ENCODE peak calls at places on chromosomes 6 and 20, in ten cellular contexts. One of them, this sample, is unnamed. For H3K9me3, the result is how much of the 10 kb centered on the place peaks cover.

GRCh38 chr6:137856138-137856898 is 10.7 kb upstream of the TNFAIP3 start:
- DNase-seq in IMR-90: no peak
- DNase-seq in adipocyte: no peak
- DNase-seq in heart left ventricle: no peak
- DNase-seq in Peyer's patch: no peak
- DNase-seq in astrocyte: no peak
- DNase-seq in left lung: no peak
- DNase-seq in ascending aorta: no peak
- DNase-seq in ovary: no peak
- DNase-seq in upper lobe of right lung: no peak
- DNase-seq in this sample: no peak

GRCh38 chr6:13375360-13375878 is 47.1 kb upstream of the TBC1D7 start:
- DNase-seq in IMR-90: no peak
- DNase-seq in adipocyte: no peak
- DNase-seq in heart left ventricle: no peak
- DNase-seq in Peyer's patch: no peak
- DNase-seq in astrocyte: no peak
- DNase-seq in left lung: no peak
- DNase-seq in ascending aorta: no peak
- DNase-seq in ovary: no peak
- DNase-seq in upper lobe of right lung: no peak
- DNase-seq in this sample: no peak

GRCh38 chr20:45495438-45495985 is 19.9 kb downstream of the SPINT3 start:
- DNase-seq in IMR-90: no peak
- DNase-seq in adipocyte: no peak
- DNase-seq in heart left ventricle: no peak
- DNase-seq in Peyer's patch: no peak
- DNase-seq in astrocyte: no peak
- DNase-seq in left lung: no peak
- DNase-seq in ascending aorta: no peak
- DNase-seq in ovary: no peak
- DNase-seq in upper lobe of right lung: no peak
- DNase-seq in this sample: no peak

GRCh38 chr6:79946773-79947190 is 571 bp downstream of the ELOVL4 start:
- DNase-seq in IMR-90: peak
- DNase-seq in adipocyte: peak
- DNase-seq in heart left ventricle: no peak
- DNase-seq in Peyer's patch: no peak
- DNase-seq in astrocyte: peak
- DNase-seq in left lung: peak
- DNase-seq in ascending aorta: no peak
- DNase-seq in ovary: no peak
- DNase-seq in upper lobe of right lung: no peak
- DNase-seq in this sample: peak

GRCh38 chr6:15547379-15547778 is 115.4 kb downstream of the DTNBP1 start:
- DNase-seq in IMR-90: peak
- DNase-seq in adipocyte: no peak
- DNase-seq in heart left ventricle: no peak
- DNase-seq in Peyer's patch: no peak
- DNase-seq in astrocyte: no peak
- DNase-seq in left lung: no peak
- DNase-seq in ascending aorta: no peak
- DNase-seq in ovary: no peak
- DNase-seq in upper lobe of right lung: no peak
- DNase-seq in this sample: no peak

GRCh38 chr20:58833921-58834320 is 16.8 kb downstream of the GNAS-AS1 start:
- DNase-seq in IMR-90: no peak
- DNase-seq in adipocyte: no peak
- DNase-seq in heart left ventricle: no peak
- DNase-seq in Peyer's patch: no peak
- DNase-seq in astrocyte: no peak
- DNase-seq in left lung: no peak
- DNase-seq in ascending aorta: no peak
- DNase-seq in ovary: no peak
- DNase-seq in upper lobe of right lung: no peak
- DNase-seq in this sample: no peak

GRCh38 chr6:35774116-35774794 is 2.1 kb upstream of the CLPSL2 start:
- DNase-seq in IMR-90: no peak
- DNase-seq in adipocyte: no peak
- DNase-seq in heart left ventricle: no peak
- DNase-seq in Peyer's patch: no peak
- DNase-seq in astrocyte: no peak
- DNase-seq in left lung: no peak
- DNase-seq in ascending aorta: no peak
- DNase-seq in ovary: no peak
- DNase-seq in upper lobe of right lung: no peak
- DNase-seq in this sample: no peak

GRCh38 chr6:14881399-14881798 is 364.5 kb upstream of the JARID2 start:
- DNase-seq in IMR-90: peak
- DNase-seq in adipocyte: peak
- DNase-seq in heart left ventricle: no peak
- DNase-seq in Peyer's patch: no peak
- DNase-seq in astrocyte: peak
- DNase-seq in left lung: no peak
- DNase-seq in ascending aorta: no peak
- DNase-seq in ovary: no peak
- DNase-seq in upper lobe of right lung: no peak
- DNase-seq in this sample: no peak

GRCh38 chr6:88368071-88368787 is 202.1 kb upstream of the CNR1 start:
- DNase-seq in IMR-90: no peak
- DNase-seq in adipocyte: peak
- DNase-seq in heart left ventricle: no peak
- DNase-seq in Peyer's patch: no peak
- DNase-seq in astrocyte: peak
- DNase-seq in left lung: no peak
- DNase-seq in ascending aorta: no peak
- DNase-seq in ovary: no peak
- DNase-seq in upper lobe of right lung: no peak
- DNase-seq in this sample: no peak

GRCh38 chr6:109660526-109660925 is 30.5 kb downstream of the AK9 start:
- DNase-seq in IMR-90: no peak
- DNase-seq in adipocyte: no peak
- DNase-seq in heart left ventricle: no peak
- DNase-seq in Peyer's patch: no peak
- DNase-seq in astrocyte: no peak
- DNase-seq in left lung: no peak
- DNase-seq in ascending aorta: no peak
- DNase-seq in ovary: no peak
- DNase-seq in upper lobe of right lung: no peak
- DNase-seq in this sample: no peak

GRCh38 chr20:62704341-62704948 is 4.2 kb upstream of the NTSR1 start:
- DNase-seq in IMR-90: peak
- DNase-seq in adipocyte: peak
- DNase-seq in heart left ventricle: peak
- DNase-seq in Peyer's patch: no peak
- DNase-seq in astrocyte: peak
- DNase-seq in left lung: peak
- DNase-seq in ascending aorta: peak
- DNase-seq in ovary: peak
- DNase-seq in upper lobe of right lung: peak
- DNase-seq in this sample: no peak

GRCh38 chr20:14925286-14925685 is 587.9 kb upstream of the FLRT3 start:
- DNase-seq in IMR-90: no peak
- DNase-seq in adipocyte: peak
- DNase-seq in heart left ventricle: no peak
- DNase-seq in Peyer's patch: no peak
- DNase-seq in astrocyte: peak
- DNase-seq in left lung: no peak
- DNase-seq in ascending aorta: no peak
- DNase-seq in ovary: no peak
- DNase-seq in upper lobe of right lung: no peak
- DNase-seq in this sample: no peak

GRCh38 chr6:82614518-82614917 is 250.9 kb downstream of the TPBG start:
- DNase-seq in IMR-90: no peak
- DNase-seq in adipocyte: no peak
- DNase-seq in heart left ventricle: no peak
- DNase-seq in Peyer's patch: no peak
- DNase-seq in astrocyte: no peak
- DNase-seq in left lung: no peak
- DNase-seq in ascending aorta: no peak
- DNase-seq in ovary: no peak
- DNase-seq in upper lobe of right lung: no peak
- DNase-seq in this sample: no peak

GRCh38 chr6:83310046-83310445 is 116.9 kb downstream of the RWDD2A start:
- DNase-seq in IMR-90: peak
- DNase-seq in adipocyte: no peak
- DNase-seq in heart left ventricle: no peak
- DNase-seq in Peyer's patch: no peak
- DNase-seq in astrocyte: no peak
- DNase-seq in left lung: no peak
- DNase-seq in ascending aorta: no peak
- DNase-seq in ovary: no peak
- DNase-seq in upper lobe of right lung: no peak
- DNase-seq in this sample: no peak

GRCh38 chr6:104505838-104506237 is 353.9 kb downstream of the HACE1 start:
- DNase-seq in IMR-90: no peak
- DNase-seq in adipocyte: no peak
- DNase-seq in heart left ventricle: no peak
- DNase-seq in Peyer's patch: no peak
- DNase-seq in astrocyte: no peak
- DNase-seq in left lung: no peak
- DNase-seq in ascending aorta: no peak
- DNase-seq in ovary: no peak
- DNase-seq in upper lobe of right lung: no peak
- DNase-seq in this sample: no peak

GRCh38 chr6:104506429-104506828 is 353.3 kb downstream of the HACE1 start:
- DNase-seq in IMR-90: no peak
- DNase-seq in adipocyte: no peak
- DNase-seq in heart left ventricle: no peak
- DNase-seq in Peyer's patch: no peak
- DNase-seq in astrocyte: no peak
- DNase-seq in left lung: no peak
- DNase-seq in ascending aorta: no peak
- DNase-seq in ovary: no peak
- DNase-seq in upper lobe of right lung: no peak
- DNase-seq in this sample: no peak

DNA sequence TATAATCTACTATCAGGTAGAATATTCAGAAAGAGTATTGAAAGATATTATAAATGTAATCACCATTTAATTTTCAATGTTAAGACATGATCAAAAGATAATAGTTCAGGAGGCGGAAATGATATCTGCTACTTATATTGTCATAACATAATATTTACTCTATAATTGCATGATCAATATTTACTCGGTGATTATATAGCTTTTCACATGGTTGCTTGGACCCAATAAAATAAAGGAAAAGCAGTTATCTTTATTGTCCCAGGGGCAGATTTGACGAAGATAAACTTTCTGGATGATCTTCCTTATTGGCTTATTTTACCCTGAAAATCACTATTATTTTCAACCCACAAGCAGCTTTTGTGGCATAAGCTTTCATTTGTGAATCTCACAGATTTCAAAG is 350.4 kb downstream of the HACE1 start:
- DNase-seq in IMR-90: no peak
- DNase-seq in adipocyte: no peak
- DNase-seq in heart left ventricle: no peak
- DNase-seq in Peyer's patch: no peak
- DNase-seq in astrocyte: no peak
- DNase-seq in left lung: no peak
- DNase-seq in ascending aorta: no peak
- DNase-seq in ovary: no peak
- DNase-seq in upper lobe of right lung: no peak
- DNase-seq in this sample: no peak
- H3K9me3 ChIP-seq in IMR-90: under half
- H3K9me3 ChIP-seq in adipocyte: under half
- H3K9me3 ChIP-seq in heart left ventricle: under half
- H3K9me3 ChIP-seq in Peyer's patch: under half
- H3K9me3 ChIP-seq in astrocyte: under half
- H3K9me3 ChIP-seq in left lung: under half
- H3K9me3 ChIP-seq in ascending aorta: under half
- H3K9me3 ChIP-seq in ovary: under half
- H3K9me3 ChIP-seq in upper lobe of right lung: under half
- H3K9me3 ChIP-seq in this sample: under half

GRCh38 chr20:17662333-17663039 is 19.6 kb downstream of the RRBP1 start:
- DNase-seq in IMR-90: peak
- DNase-seq in adipocyte: peak
- DNase-seq in heart left ventricle: no peak
- DNase-seq in Peyer's patch: no peak
- DNase-seq in astrocyte: peak
- DNase-seq in left lung: no peak
- DNase-seq in ascending aorta: no peak
- DNase-seq in ovary: no peak
- DNase-seq in upper lobe of right lung: no peak
- DNase-seq in this sample: no peak
- H3K9me3 ChIP-seq in IMR-90: under half
- H3K9me3 ChIP-seq in adipocyte: under half
- H3K9me3 ChIP-seq in heart left ventricle: under half
- H3K9me3 ChIP-seq in Peyer's patch: under half
- H3K9me3 ChIP-seq in astrocyte: under half
- H3K9me3 ChIP-seq in left lung: under half
- H3K9me3 ChIP-seq in ascending aorta: under half
- H3K9me3 ChIP-seq in ovary: under half
- H3K9me3 ChIP-seq in upper lobe of right lung: under half
- H3K9me3 ChIP-seq in this sample: under half

DNA sequence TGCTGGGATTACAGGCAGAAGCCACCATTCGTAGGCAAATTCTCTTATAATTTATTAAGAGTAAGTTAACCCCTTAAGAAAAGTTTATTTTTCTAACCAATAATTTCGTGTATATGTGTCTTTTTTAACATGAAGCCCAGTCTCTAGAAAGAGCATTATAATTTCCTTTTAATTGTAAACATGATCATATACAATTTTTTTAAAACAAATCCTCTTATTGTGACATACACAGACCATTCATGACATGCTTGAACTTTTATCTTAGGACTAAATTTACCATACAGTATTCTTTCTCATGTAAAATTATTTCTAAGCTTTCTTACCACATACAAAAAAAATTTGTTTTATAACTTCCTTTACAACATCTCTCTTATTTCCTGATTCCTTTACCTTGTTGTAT is 6.7 kb downstream of the ACOT13 start:
- DNase-seq in IMR-90: no peak
- DNase-seq in adipocyte: no peak
- DNase-seq in heart left ventricle: no peak
- DNase-seq in Peyer's patch: no peak
- DNase-seq in astrocyte: no peak
- DNase-seq in left lung: no peak
- DNase-seq in ascending aorta: no peak
- DNase-seq in ovary: no peak
- DNase-seq in upper lobe of right lung: no peak
- DNase-seq in this sample: no peak
- H3K9me3 ChIP-seq in IMR-90: under half
- H3K9me3 ChIP-seq in adipocyte: under half
- H3K9me3 ChIP-seq in heart left ventricle: under half
- H3K9me3 ChIP-seq in Peyer's patch: under half
- H3K9me3 ChIP-seq in astrocyte: under half
- H3K9me3 ChIP-seq in left lung: under half
- H3K9me3 ChIP-seq in ascending aorta: under half
- H3K9me3 ChIP-seq in ovary: under half
- H3K9me3 ChIP-seq in upper lobe of right lung: under half
- H3K9me3 ChIP-seq in this sample: under half

DNA sequence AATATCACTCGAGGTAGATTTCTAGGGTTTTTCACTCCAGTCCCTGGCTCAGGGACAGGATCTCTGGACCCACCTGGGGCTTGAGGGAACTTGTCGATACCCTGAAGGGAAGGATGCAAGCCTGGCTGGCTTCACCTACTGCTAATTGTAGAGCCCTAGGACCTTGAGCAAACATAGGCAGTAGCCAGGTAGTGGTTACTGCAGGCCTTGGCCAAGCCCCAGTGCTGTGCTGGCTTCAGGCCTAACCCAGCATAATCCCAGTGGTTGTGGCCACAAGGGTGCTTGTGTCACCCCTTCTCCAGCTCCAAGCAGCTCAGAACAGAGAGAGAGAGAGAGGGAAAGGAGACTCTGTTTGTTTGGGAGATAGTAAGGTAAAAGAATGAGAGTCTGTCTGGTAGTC is 5.8 kb upstream of the MCM9 start:
- DNase-seq in IMR-90: no peak
- DNase-seq in adipocyte: no peak
- DNase-seq in heart left ventricle: no peak
- DNase-seq in Peyer's patch: no peak
- DNase-seq in astrocyte: no peak
- DNase-seq in left lung: no peak
- DNase-seq in ascending aorta: no peak
- DNase-seq in ovary: no peak
- DNase-seq in upper lobe of right lung: no peak
- DNase-seq in this sample: no peak
- H3K9me3 ChIP-seq in IMR-90: under half
- H3K9me3 ChIP-seq in adipocyte: under half
- H3K9me3 ChIP-seq in heart left ventricle: under half
- H3K9me3 ChIP-seq in Peyer's patch: under half
- H3K9me3 ChIP-seq in astrocyte: under half
- H3K9me3 ChIP-seq in left lung: under half
- H3K9me3 ChIP-seq in ascending aorta: under half
- H3K9me3 ChIP-seq in ovary: under half
- H3K9me3 ChIP-seq in upper lobe of right lung: under half
- H3K9me3 ChIP-seq in this sample: under half